ENCODE peak calls at places on chromosomes 6 and 20, in seven cellular contexts. L is A549, H is adrenal gland, N is tibial nerve, Z is IMR-90, M is H1, D is GM12878. P is an unnamed sample.

GRCh38 chr6:34865107-34865506 is 22.7 kb downstream of the TAF11 start:
- DNase-seq in L (no peak), H (no peak), N (no peak), Z (peak; percentile 20), M (no peak), D (no peak), P (no peak)

GRCh38 chr6:27791182-27791939 is 120.8 kb downstream of the OR2B2 start:
- DNase-seq in L (peak; percentile 86), H (peak; percentile 83), N (peak; percentile 36), Z (peak; percentile 87), M (peak; percentile 82), D (no peak), P (peak; percentile 52)

GRCh38 chr6:112254921-112255320 is 554 bp upstream of the LAMA4 start:
- DNase-seq in L (no peak), H (no peak), N (no peak), Z (no peak), M (no peak), D (no peak), P (no peak)

GRCh38 chr6:163651910-163652309 is 237.4 kb downstream of the QKI start:
- DNase-seq in L (no peak), H (peak; percentile 23), N (no peak), Z (peak; percentile 9), M (no peak), D (no peak), P (no peak)

GRCh38 chr6:42629845-42630244 is 66.0 kb downstream of the UBR2 start:
- DNase-seq in L (no peak), H (no peak), N (no peak), Z (no peak), M (no peak), D (peak; percentile 7), P (no peak)

GRCh38 chr6:18555750-18556149 is 168.6 kb downstream of the RNF144B start:
- DNase-seq in L (no peak), H (no peak), N (no peak), Z (no peak), M (no peak), D (no peak), P (no peak)

GRCh38 chr20:22579711-22580697 is 4.4 kb downstream of the FOXA2 start:
- DNase-seq in L (no peak), H (no peak), N (no peak), Z (no peak), M (peak; percentile 63), D (no peak), P (no peak)

GRCh38 chr6:101595276-101595675 is 201.8 kb downstream of the GRIK2 start:
- DNase-seq in L (no peak), H (no peak), N (no peak), Z (peak; percentile 31), M (no peak), D (no peak), P (no peak)

GRCh38 chr6:2528156-2528555 is 222.6 kb downstream of the MYLK4 start:
- DNase-seq in L (no peak), H (no peak), N (no peak), Z (no peak), M (no peak), D (no peak), P (no peak)

GRCh38 chr6:133951881-133952814 is 876 bp upstream of the TBPL1 start:
- DNase-seq in L (peak; percentile 67), H (peak; percentile 78), N (peak; percentile 48), Z (peak; percentile 80), M (peak; percentile 76), D (no peak), P (peak; percentile 76)

GRCh38 chr20:50187403-50188051 is 3.1 kb upstream of the CEBPB start:
- DNase-seq in L (peak; percentile 88), H (no peak), N (no peak), Z (peak; percentile 59), M (no peak), D (no peak), P (no peak)

GRCh38 chr6:150352321-150353296 is 16.2 kb upstream of the IYD start:
- DNase-seq in L (peak; percentile 2), H (no peak), N (no peak), Z (peak; percentile 36), M (no peak), D (no peak), P (no peak)

GRCh38 chr6:128914051-128914450 is 31.1 kb downstream of the LAMA2 start:
- DNase-seq in L (no peak), H (no peak), N (no peak), Z (no peak), M (no peak), D (no peak), P (no peak)

GRCh38 chr20:58141971-58142842 is 86.2 kb downstream of the ANKRD60 start:
- DNase-seq in L (no peak), H (peak; percentile 29), N (peak; percentile 11), Z (no peak), M (no peak), D (no peak), P (no peak)

GRCh38 chr6:44016131-44016870 is 111.0 kb downstream of the MRPL14 start:
- DNase-seq in L (no peak), H (no peak), N (no peak), Z (peak; percentile 75), M (no peak), D (no peak), P (no peak)

GRCh38 chr20:34578521-34579147 is 20.1 kb downstream of the MAP1LC3A start:
- DNase-seq in L (no peak), H (peak; percentile 48), N (no peak), Z (no peak), M (no peak), D (no peak), P (peak; percentile 85)

GRCh38 chr6:157535354-157536217 is 154.6 kb downstream of the ZDHHC14 start:
- DNase-seq in L (peak; percentile 7), H (peak; percentile 44), N (no peak), Z (peak; percentile 80), M (no peak), D (peak; percentile 71), P (no peak)

GRCh38 chr20:25287631-25288290 is 39.9 kb downstream of the PYGB start:
- DNase-seq in L (no peak), H (peak; percentile 41), N (no peak), Z (no peak), M (no peak), D (no peak), P (peak; percentile 20)

GRCh38 chr20:31879143-31879987 is 8.9 kb downstream of the TTLL9 start:
- DNase-seq in L (peak; percentile 98), H (peak; percentile 99), N (peak; percentile 88), Z (peak; percentile 92), M (peak; percentile 94), D (peak; percentile 45), P (peak; percentile 94)
- TF ChIP-seq POLR2A in L (peak; percentile 88), H (no peak), N (peak; percentile 32), Z (no peak), M (no peak), D (no peak), P (no peak)

DNA sequence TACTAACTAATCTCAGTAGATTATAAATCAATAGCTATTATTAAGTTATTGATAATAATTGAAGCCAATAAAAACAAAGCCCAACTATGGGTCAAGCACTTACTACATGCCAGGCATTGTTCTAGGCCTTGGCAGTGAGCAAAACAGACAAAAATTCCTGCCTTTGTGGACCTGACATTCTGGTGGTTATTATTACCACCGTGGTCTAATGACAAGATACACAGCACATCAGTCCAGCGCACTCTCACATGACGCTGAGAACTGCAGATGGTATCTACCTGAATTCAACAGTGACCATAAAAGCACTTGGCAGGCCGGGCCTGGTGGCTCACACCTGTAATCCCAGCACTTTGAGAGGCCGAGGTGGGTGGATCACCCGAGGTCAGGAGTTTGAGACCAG is 121.4 kb downstream of the ZMYND8 start:
- DNase-seq in L (no peak), H (no peak), N (no peak), Z (no peak), M (no peak), D (no peak), P (no peak)
- TF ChIP-seq POLR2A in L (no peak), H (no peak), N (no peak), Z (no peak), M (no peak), D (no peak), P (no peak)

GRCh38 chr6:20534295-20534897 is at the start of gene CDKAL1:
- DNase-seq in L (peak; percentile 89), H (peak; percentile 96), N (peak; percentile 76), Z (peak; percentile 93), M (peak; percentile 88), D (peak; percentile 91), P (peak; percentile 88)
- TF ChIP-seq POLR2A in L (peak; percentile 58), H (no peak), N (no peak), Z (peak; percentile 80), M (peak; percentile 96), D (peak; percentile 87), P (peak; percentile 30)

GRCh38 chr6:63263456-63263855 is 52.2 kb downstream of the FKBP1C start:
- DNase-seq in L (no peak), H (no peak), N (no peak), Z (no peak), M (no peak), D (no peak), P (no peak)

GRCh38 chr6:63259153-63259552 is 47.9 kb downstream of the FKBP1C start:
- DNase-seq in L (no peak), H (no peak), N (no peak), Z (no peak), M (no peak), D (no peak), P (no peak)

GRCh38 chr6:63267046-63267445 is 52.7 kb downstream of the LGSN start:
- DNase-seq in L (no peak), H (no peak), N (no peak), Z (no peak), M (no peak), D (no peak), P (no peak)

GRCh38 chr6:63261820-63262219 is 50.6 kb downstream of the FKBP1C start:
- DNase-seq in L (no peak), H (no peak), N (no peak), Z (no peak), M (no peak), D (no peak), P (no peak)
- TF ChIP-seq POLR2A in L (no peak), H (no peak), N (no peak), Z (no peak), M (no peak), D (no peak), P (no peak)

DNA sequence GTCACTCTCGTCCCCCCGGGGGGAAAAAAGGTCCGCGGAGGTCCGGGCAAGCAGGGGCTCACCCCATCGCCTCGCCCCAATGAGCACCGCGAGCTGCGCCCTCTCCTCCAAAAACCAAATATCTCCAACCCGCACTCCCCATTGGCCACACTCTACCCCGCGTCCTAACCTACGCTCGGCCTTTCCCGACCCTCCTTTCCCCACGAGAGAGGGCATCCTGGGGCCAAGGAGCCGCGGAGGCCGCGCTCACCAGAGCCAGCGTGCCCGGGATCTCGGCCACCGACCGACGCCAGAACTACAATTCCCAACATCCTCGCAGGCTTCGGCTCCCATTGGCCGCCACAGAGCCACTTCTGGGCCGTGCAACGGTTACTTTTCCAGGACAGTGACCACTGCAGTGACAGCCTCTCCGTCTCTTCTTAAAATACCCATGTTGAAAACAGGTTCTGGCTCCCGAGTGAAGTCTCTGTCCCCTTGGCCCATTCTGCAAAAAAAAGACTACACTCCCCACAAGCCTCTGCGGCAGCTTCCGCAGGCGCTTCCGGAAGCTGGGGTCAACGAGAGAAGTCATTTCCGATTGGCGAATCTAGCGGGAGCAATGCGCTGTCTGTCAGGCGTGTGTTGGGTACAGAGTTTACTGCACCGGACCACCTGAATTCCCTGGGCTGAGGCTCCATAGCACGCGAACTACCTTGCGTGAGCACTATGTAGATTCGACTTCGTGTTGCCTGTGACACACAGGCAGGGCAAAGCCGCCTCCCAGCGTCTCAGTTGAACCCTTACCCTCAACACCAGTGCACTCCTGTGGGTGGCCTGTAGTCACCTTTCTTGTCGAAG is at the start of gene ZNF343:
- DNase-seq in L (peak; percentile 86), H (peak; percentile 90), N (peak; percentile 56), Z (peak; percentile 77), M (peak; percentile 77), D (peak; percentile 58), P (peak; percentile 84)
- TF ChIP-seq POLR2A in L (peak; percentile 84), H (no peak), N (no peak), Z (no peak), M (no peak), D (peak; percentile 82), P (no peak)

GRCh38 chr6:139028658-139029469 is at the start of gene ABRACL:
- DNase-seq in L (peak; percentile 63), H (peak; percentile 62), N (no peak), Z (peak; percentile 63), M (peak; percentile 76), D (peak; percentile 45), P (peak; percentile 58)
- TF ChIP-seq POLR2A in L (peak; percentile 5), H (peak; percentile 30), N (no peak), Z (peak; percentile 37), M (peak; percentile 69), D (peak; percentile 93), P (no peak)

P was measured in heart left ventricle.